ENCODE peak calls at places on chromosomes 4 and X, in six cellular contexts. N is NCI-H2029; C is RPMI8226; V is T-helper 2 cell; O is ELF-1; K is naive thymus-derived CD4-positive, alpha-beta T cell. U is an unnamed sample.

GRCh38 chr4:181418491-181418890 is 824.7 kb upstream of the TENM3 start:
- DNase-seq in N (peak), C (no peak), V (no peak), O (no peak), K (no peak), U (peak)

GRCh38 chr4:3868146-3868840 is 102.1 kb downstream of the ADRA2C start:
- DNase-seq in N (no peak), C (peak), V (no peak), O (peak), K (no peak), U (peak)

GRCh38 chrX:131827935-131828334 is 195.2 kb upstream of the STK26 start:
- DNase-seq in N (no peak), C (peak), V (no peak), O (peak), K (peak), U (peak)

GRCh38 chr4:6198278-6198677 is 2.1 kb downstream of the JAKMIP1 start:
- DNase-seq in N (no peak), C (no peak), V (no peak), O (no peak), K (no peak), U (no peak)

GRCh38 chr4:37421614-37422013 is 177.1 kb downstream of the NWD2 start:
- DNase-seq in N (no peak), C (no peak), V (no peak), O (no peak), K (no peak), U (no peak)

GRCh38 chrX:49155243-49155899 is 7.2 kb upstream of the MAGIX start:
- DNase-seq in N (no peak), C (no peak), V (peak), O (peak), K (peak), U (peak)

GRCh38 chrX:148649145-148649645 is 148.8 kb downstream of the AFF2 start:
- DNase-seq in N (no peak), C (no peak), V (no peak), O (no peak), K (no peak), U (no peak)

GRCh38 chrX:136354201-136354600 is 53.4 kb downstream of the ADGRG4 start:
- DNase-seq in N (no peak), C (no peak), V (no peak), O (no peak), K (no peak), U (no peak)

GRCh38 chr4:125369098-125369497 is 54.3 kb downstream of the FAT4 start:
- DNase-seq in N (no peak), C (no peak), V (no peak), O (no peak), K (no peak), U (no peak)

GRCh38 chr4:178205826-178206225 is 763.6 kb upstream of the AGA start:
- DNase-seq in N (no peak), C (no peak), V (no peak), O (no peak), K (no peak), U (no peak)

GRCh38 chr4:772118-772517 is 53.8 kb downstream of the CPLX1 start:
- DNase-seq in N (no peak), C (no peak), V (no peak), O (no peak), K (no peak), U (no peak)

GRCh38 chr4:169121920-169122319 is 111.9 kb upstream of the CBR4 start:
- DNase-seq in N (no peak), C (no peak), V (no peak), O (no peak), K (no peak), U (no peak)

GRCh38 chr4:13570916-13571315 is 26.6 kb upstream of the NKX3-2 start:
- DNase-seq in N (no peak), C (no peak), V (no peak), O (no peak), K (no peak), U (no peak)

GRCh38 chr4:87150498-87151261 is 69.7 kb downstream of the KLHL8 start:
- DNase-seq in N (peak), C (peak), V (peak), O (peak), K (peak), U (peak)